ENCODE peak calls at places on chromosome 6, in ten cellular contexts. C is NCI-H1105; D is GM18507; G is mucosa of gallbladder; B is effector memory CD8-positive, alpha-beta T cell; K is smooth muscle cell of the brain vasculature; W is astrocyte; R is SJSA1; L is glomerular endothelial cell; M is HEK293T. V is an unnamed sample.
A peak's percentile ranks its signal among the peaks of the same experiment; 100 is the strongest.

GRCh38 chr6:113860165-113860955 is 3.2 kb downstream of the MARCKS start:
- DNase-seq in C (peak; percentile 26), D (no peak), G (no peak), B (no peak), K (peak; percentile 13), W (peak; percentile 31), R (peak; percentile 55), L (no peak), M (peak; percentile 35), V (peak; percentile 49)

GRCh38 chr6:100426241-100426640 is 38.5 kb downstream of the SIM1 start:
- DNase-seq in C (no peak), D (no peak), G (no peak), B (no peak), K (no peak), W (no peak), R (no peak), L (no peak), M (no peak), V (no peak)

GRCh38 chr6:125918681-125919566 is 37.6 kb upstream of the HINT3 start:
- DNase-seq in C (no peak), D (peak; percentile 57), G (peak; percentile 23), B (peak; percentile 26), K (peak; percentile 57), W (peak; percentile 82), R (no peak), L (peak; percentile 47), M (peak; percentile 54), V (peak; percentile 27)

GRCh38 chr6:117483004-117483644 is 650 bp downstream of the DCBLD1 start:
- DNase-seq in C (peak; percentile 40), D (no peak), G (peak; percentile 59), B (no peak), K (no peak), W (no peak), R (peak; percentile 64), L (no peak), M (peak; percentile 66), V (peak; percentile 32)

GRCh38 chr6:22788038-22788437 is 218.7 kb downstream of the HDGFL1 start:
- DNase-seq in C (no peak), D (no peak), G (no peak), B (no peak), K (no peak), W (no peak), R (no peak), L (no peak), M (no peak), V (no peak)

GRCh38 chr6:147699637-147700036 is 191.1 kb downstream of the SAMD5 start:
- DNase-seq in C (no peak), D (no peak), G (no peak), B (no peak), K (no peak), W (peak; percentile 78), R (no peak), L (peak; percentile 12), M (no peak), V (no peak)

GRCh38 chr6:21070620-21071019 is 522.9 kb upstream of the SOX4 start:
- DNase-seq in C (no peak), D (no peak), G (no peak), B (no peak), K (no peak), W (no peak), R (no peak), L (no peak), M (no peak), V (no peak)

GRCh38 chr6:159074120-159074684 is 29.4 kb upstream of the TAGAP start:
- DNase-seq in C (no peak), D (no peak), G (peak; percentile 44), B (no peak), K (no peak), W (peak; percentile 11), R (no peak), L (peak; percentile 9), M (peak; percentile 70), V (peak; percentile 58)

GRCh38 chr6:43489277-43490072 is 12.1 kb downstream of the TJAP1 start:
- DNase-seq in C (no peak), D (no peak), G (no peak), B (no peak), K (no peak), W (no peak), R (no peak), L (no peak), M (no peak), V (no peak)

GRCh38 chr6:108762394-108762793 is 85.8 kb upstream of the ARMC2 start:
- DNase-seq in C (no peak), D (no peak), G (no peak), B (no peak), K (no peak), W (no peak), R (no peak), L (no peak), M (no peak), V (no peak)

GRCh38 chr6:92495246-92495645 is 924.1 kb downstream of the EPHA7 start:
- DNase-seq in C (no peak), D (no peak), G (no peak), B (no peak), K (no peak), W (peak; percentile 79), R (no peak), L (no peak), M (no peak), V (no peak)

GRCh38 chr6:111805511-111806181 is 67.6 kb downstream of the FYN start:
- DNase-seq in C (no peak), D (no peak), G (no peak), B (no peak), K (no peak), W (peak; percentile 96), R (no peak), L (no peak), M (no peak), V (no peak)

GRCh38 chr6:36927114-36927513 is 27.4 kb upstream of the PI16 start:
- DNase-seq in C (no peak), D (no peak), G (no peak), B (no peak), K (no peak), W (no peak), R (no peak), L (no peak), M (no peak), V (no peak)

GRCh38 chr6:154649723-154650122 is 83.5 kb upstream of the SCAF8 start:
- DNase-seq in C (no peak), D (no peak), G (no peak), B (no peak), K (no peak), W (no peak), R (no peak), L (no peak), M (no peak), V (no peak)

GRCh38 chr6:154696661-154697060 is 36.6 kb upstream of the SCAF8 start:
- DNase-seq in C (no peak), D (no peak), G (no peak), B (no peak), K (no peak), W (no peak), R (no peak), L (no peak), M (no peak), V (no peak)

GRCh38 chr6:47352169-47352568 is 42.5 kb upstream of the TNFRSF21 start:
- DNase-seq in C (no peak), D (no peak), G (no peak), B (no peak), K (no peak), W (no peak), R (no peak), L (no peak), M (peak; percentile 30), V (no peak)

GRCh38 chr6:50264995-50265571 is 215.4 kb upstream of the DEFB112 start:
- DNase-seq in C (no peak), D (no peak), G (no peak), B (no peak), K (no peak), W (no peak), R (no peak), L (no peak), M (peak; percentile 13), V (peak; percentile 12)

GRCh38 chr6:115891111-115891669 is 169.5 kb downstream of the FRK start:
- DNase-seq in C (no peak), D (peak; percentile 17), G (no peak), B (no peak), K (no peak), W (peak; percentile 66), R (no peak), L (no peak), M (no peak), V (no peak)

GRCh38 chr6:51199733-51200132 is 381.1 kb downstream of the TFAP2B start:
- DNase-seq in C (no peak), D (no peak), G (no peak), B (no peak), K (no peak), W (no peak), R (no peak), L (no peak), M (no peak), V (no peak)

GRCh38 chr6:16712931-16713484 is 48.3 kb downstream of the ATXN1 start:
- DNase-seq in C (no peak), D (no peak), G (peak; percentile 37), B (no peak), K (no peak), W (peak; percentile 94), R (peak; percentile 73), L (peak; percentile 80), M (peak; percentile 35), V (no peak)

GRCh38 chr6:158070513-158070912 is 88.8 kb downstream of the SYNJ2 start:
- DNase-seq in C (no peak), D (no peak), G (no peak), B (no peak), K (no peak), W (no peak), R (no peak), L (no peak), M (no peak), V (no peak)

GRCh38 chr6:159463440-159463839 is 229.6 kb downstream of the SOD2 start:
- DNase-seq in C (peak; percentile 56), D (no peak), G (no peak), B (no peak), K (no peak), W (no peak), R (no peak), L (no peak), M (peak; percentile 24), V (no peak)

GRCh38 chr6:12601881-12602280 is 114.7 kb upstream of the PHACTR1 start:
- DNase-seq in C (no peak), D (no peak), G (no peak), B (no peak), K (no peak), W (no peak), R (no peak), L (no peak), M (no peak), V (peak; percentile 9)

GRCh38 chr6:119303164-119303887 is 46.2 kb downstream of the MAN1A1 start:
- DNase-seq in C (no peak), D (no peak), G (no peak), B (no peak), K (no peak), W (no peak), R (no peak), L (no peak), M (no peak), V (no peak)

GRCh38 chr6:35640017-35640664 is 48.6 kb downstream of the FKBP5 start:
- DNase-seq in C (no peak), D (no peak), G (no peak), B (no peak), K (no peak), W (peak; percentile 11), R (no peak), L (no peak), M (no peak), V (no peak)

GRCh38 chr6:88650029-88650619 is 313.3 kb downstream of the RNGTT start:
- DNase-seq in C (no peak), D (peak; percentile 36), G (no peak), B (no peak), K (peak; percentile 29), W (peak; percentile 87), R (no peak), L (no peak), M (no peak), V (no peak)

GRCh38 chr6:114785235-114786127 is 442.7 kb upstream of the HS3ST5 start:
- DNase-seq in C (no peak), D (no peak), G (no peak), B (no peak), K (no peak), W (peak; percentile 46), R (no peak), L (no peak), M (no peak), V (no peak)

GRCh38 chr6:73058736-73059135 is 166.6 kb downstream of the KHDC1L start:
- DNase-seq in C (no peak), D (no peak), G (no peak), B (no peak), K (no peak), W (peak; percentile 85), R (no peak), L (no peak), M (no peak), V (no peak)

V was measured in NCI-H526.